ENCODE peak calls at places on chromosome 2, in five cellular contexts. V is psoas muscle, O is endodermal cell, N is colonic mucosa, T is astrocyte of the cerebellum. Y is an unnamed sample.

GRCh38 chr2:165009466-165009865 is 54.1 kb upstream of the SLC38A11 start:
- DNase-seq in V (no peak), O (no peak), N (no peak), T (no peak), Y (peak; percentile 6)

GRCh38 chr2:29526587-29527586 is 394.5 kb downstream of the ALK start:
- DNase-seq in V (no peak), O (no peak), N (no peak), T (no peak), Y (no peak)

GRCh38 chr2:239197146-239197545 is 203.7 kb downstream of the HDAC4 start:
- DNase-seq in V (no peak), O (no peak), N (no peak), T (no peak), Y (no peak)

GRCh38 chr2:64325852-64326577 is 127.9 kb upstream of the LGALSL start:
- DNase-seq in V (no peak), O (no peak), N (no peak), T (no peak), Y (no peak)

GRCh38 chr2:220756653-220757052 is 815.5 kb downstream of the EPHA4 start:
- DNase-seq in V (no peak), O (no peak), N (peak; percentile 50), T (no peak), Y (no peak)

GRCh38 chr2:233003658-233004555 is 9.1 kb downstream of the NGEF start:
- DNase-seq in V (no peak), O (peak; percentile 37), N (no peak), T (no peak), Y (no peak)

GRCh38 chr2:2919574-2920365 is 457.8 kb downstream of the EIPR1 start:
- DNase-seq in V (no peak), O (no peak), N (no peak), T (no peak), Y (no peak)

GRCh38 chr2:205053827-205054410 is 508.6 kb downstream of the PARD3B start:
- DNase-seq in V (no peak), O (no peak), N (no peak), T (no peak), Y (peak; percentile 13)

GRCh38 chr2:46825958-46826897 is 89.4 kb downstream of the MCFD2 start:
- DNase-seq in V (no peak), O (peak; percentile 27), N (no peak), T (no peak), Y (no peak)

GRCh38 chr2:151437630-151438029 is 27.9 kb downstream of the RIF1 start:
- DNase-seq in V (no peak), O (no peak), N (no peak), T (peak; percentile 11), Y (no peak)

GRCh38 chr2:207227062-207227748 is 61.5 kb upstream of the KLF7 start:
- DNase-seq in V (peak; percentile 40), O (peak; percentile 96), N (no peak), T (no peak), Y (no peak)

GRCh38 chr2:46283693-46284092 is 13.5 kb upstream of the EPAS1 start:
- DNase-seq in V (no peak), O (peak; percentile 32), N (no peak), T (no peak), Y (no peak)

GRCh38 chr2:223989206-223989859 is 32.1 kb downstream of the MRPL44 start:
- DNase-seq in V (no peak), O (no peak), N (peak; percentile 56), T (no peak), Y (no peak)

GRCh38 chr2:191183081-191183480 is 32.3 kb upstream of the STAT4 start:
- DNase-seq in V (no peak), O (no peak), N (no peak), T (no peak), Y (no peak)

Y was measured in non-pigmented ciliary epithelial cell.